ENCODE peak calls at places on chromosomes 13 and 19, in seven cellular contexts. X is psoas muscle; R is CD8-positive, alpha-beta memory T cell; N is pancreas; I is fibroblast of lung; Q is BE2C; O is astrocyte. G is an unnamed sample.

GRCh38 chr19:12664406-12665280 is 1.9 kb downstream of the MAN2B1 start:
- DNase-seq in R (no peak), I (no peak), N (no peak), O (no peak), X (no peak), Q (peak; percentile 64), G (no peak)

GRCh38 chr19:27865927-27866777 is 1346.8 kb downstream of the UQCRFS1 start:
- DNase-seq in O (no peak), Q (no peak), N (no peak), I (no peak), X (no peak), R (no peak), G (no peak)

GRCh38 chr13:60211548-60211947 is 47.8 kb upstream of the DIAPH3 start:
- DNase-seq in O (no peak), R (no peak), N (no peak), I (no peak), Q (no peak), X (no peak), G (no peak)

GRCh38 chr13:44576396-44577235 is 486 bp upstream of the TSC22D1 start:
- DNase-seq in N (peak; percentile 40), O (no peak), I (no peak), Q (peak; percentile 42), X (peak; percentile 35), R (no peak), G (no peak)

GRCh38 chr13:92547256-92547655 is 679.4 kb upstream of the GPC6 start:
- DNase-seq in R (no peak), I (peak; percentile 75), N (no peak), X (no peak), Q (no peak), O (peak; percentile 67), G (no peak)

GRCh38 chr13:89783221-89783755 is 1564.2 kb upstream of the MIR17HG start:
- DNase-seq in R (no peak), O (no peak), N (no peak), Q (no peak), I (no peak), X (no peak), G (no peak)

GRCh38 chr13:111898956-111899713 is 167.8 kb upstream of the SOX1 start:
- DNase-seq in Q (no peak), X (no peak), O (no peak), R (no peak), I (no peak), N (no peak), G (no peak)

GRCh38 chr19:13103961-13104847 is 1.5 kb upstream of the LYL1 start:
- DNase-seq in X (peak; percentile 73), R (peak; percentile 68), N (no peak), Q (peak; percentile 83), O (no peak), I (no peak), G (peak; percentile 80)

GRCh38 chr13:107788464-107789165 is 426.7 kb downstream of the LIG4 start:
- DNase-seq in O (no peak), X (no peak), Q (peak; percentile 88), N (no peak), I (no peak), R (no peak), G (no peak)

GRCh38 chr13:50123515-50123861 is 108.2 kb downstream of the KCNRG start:
- DNase-seq in X (no peak), I (no peak), O (no peak), R (no peak), N (no peak), Q (no peak), G (no peak)

GRCh38 chr13:47094734-47095434 is 198.0 kb upstream of the HTR2A start:
- DNase-seq in X (no peak), N (no peak), R (no peak), O (no peak), I (no peak), Q (no peak), G (no peak)

GRCh38 chr19:35438527-35438926 is 9.5 kb upstream of the FFAR2 start:
- DNase-seq in O (no peak), R (no peak), N (peak; percentile 51), I (no peak), X (no peak), Q (no peak), G (no peak)

GRCh38 chr19:17766543-17767131 is 15.4 kb downstream of the FCHO1 start:
- DNase-seq in I (peak; percentile 65), O (peak; percentile 52), N (peak; percentile 80), R (peak; percentile 33), Q (peak; percentile 48), X (peak; percentile 78), G (peak; percentile 81)

GRCh38 chr19:17688853-17689595 is 870 bp upstream of the UNC13A start:
- DNase-seq in Q (no peak), N (no peak), I (no peak), O (no peak), X (no peak), R (no peak), G (no peak)

GRCh38 chr19:53908106-53908932 is 759 bp upstream of the CACNG7 start:
- DNase-seq in X (peak; percentile 40), N (peak; percentile 48), I (peak; percentile 51), Q (peak; percentile 68), R (peak; percentile 21), O (peak; percentile 21), G (peak; percentile 24)

GRCh38 chr13:19622189-19622588 is 11.3 kb upstream of the MPHOSPH8 start:
- DNase-seq in I (no peak), X (no peak), O (no peak), Q (no peak), R (no peak), N (no peak), G (no peak)

GRCh38 chr13:23440821-23441608 is 7.5 kb upstream of the SACS start:
- DNase-seq in N (no peak), I (no peak), Q (no peak), X (peak; percentile 70), O (no peak), R (no peak), G (no peak)

GRCh38 chr13:48155850-48156249 is 60.9 kb upstream of the MED4 start:
- DNase-seq in O (peak; percentile 68), N (no peak), R (peak; percentile 74), I (peak; percentile 73), X (no peak), Q (no peak), G (no peak)

GRCh38 chr13:87671824-87672603 is 843 bp downstream of the SLITRK5 start:
- DNase-seq in R (no peak), I (no peak), N (no peak), X (no peak), Q (peak; percentile 59), O (no peak), G (no peak)

GRCh38 chr13:42643076-42643475 is 69.1 kb downstream of the TNFSF11 start:
- DNase-seq in O (no peak), R (no peak), X (no peak), Q (no peak), N (no peak), I (no peak), G (no peak)

GRCh38 chr19:33350538-33351309 is 22.8 kb upstream of the CEBPG start:
- DNase-seq in I (peak; percentile 80), O (peak; percentile 78), N (no peak), Q (no peak), X (peak; percentile 66), R (no peak), G (no peak)

GRCh38 chr19:16266586-16266942 is 58.1 kb upstream of the KLF2 start:
- DNase-seq in R (peak; percentile 59), X (no peak), Q (no peak), N (no peak), I (no peak), O (no peak), G (no peak)

DNA sequence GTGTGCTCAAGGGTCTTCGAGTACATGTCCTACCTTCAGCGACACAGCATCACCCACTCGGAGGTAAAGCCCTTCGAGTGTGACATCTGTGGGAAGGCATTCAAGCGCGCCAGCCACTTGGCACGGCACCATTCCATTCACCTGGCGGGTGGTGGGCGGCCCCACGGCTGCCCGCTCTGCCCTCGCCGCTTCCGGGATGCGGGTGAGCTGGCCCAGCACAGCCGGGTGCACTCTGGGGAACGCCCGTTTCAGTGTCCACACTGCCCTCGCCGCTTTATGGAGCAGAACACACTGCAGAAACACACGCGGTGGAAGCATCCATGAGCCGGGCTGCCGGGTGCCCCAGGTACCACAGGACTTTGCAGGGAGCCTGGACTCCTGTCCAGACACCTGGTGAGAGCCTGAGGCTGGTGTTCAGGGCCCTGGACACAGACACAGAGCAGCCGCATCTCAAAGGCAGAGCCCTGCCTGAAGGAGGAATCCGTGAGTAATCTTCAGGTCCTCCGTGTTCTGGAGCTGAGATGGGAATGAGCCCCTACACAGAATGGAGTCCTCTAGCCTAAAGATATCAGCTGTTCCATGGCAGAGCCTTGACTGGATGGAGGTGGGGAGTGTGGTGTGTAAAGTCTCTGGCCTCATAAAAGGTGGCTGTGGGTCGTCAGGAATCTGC is 1.5 kb downstream of the ZNF581 start:
- DNase-seq in R (no peak), X (no peak), O (no peak), N (no peak), Q (no peak), I (no peak), G (no peak)
- H3K4me1 ChIP-seq in R (peaks cover 37% of the 10 kb centered on the region), X (peaks cover 44% of the 10 kb centered on the region), O (peaks cover 38% of the 10 kb centered on the region), N (peaks cover 11% of the 10 kb centered on the region), Q (peaks cover 9% of the 10 kb centered on the region), I (peaks cover 16% of the 10 kb centered on the region), G (peaks cover 73% of the 10 kb centered on the region)

DNA sequence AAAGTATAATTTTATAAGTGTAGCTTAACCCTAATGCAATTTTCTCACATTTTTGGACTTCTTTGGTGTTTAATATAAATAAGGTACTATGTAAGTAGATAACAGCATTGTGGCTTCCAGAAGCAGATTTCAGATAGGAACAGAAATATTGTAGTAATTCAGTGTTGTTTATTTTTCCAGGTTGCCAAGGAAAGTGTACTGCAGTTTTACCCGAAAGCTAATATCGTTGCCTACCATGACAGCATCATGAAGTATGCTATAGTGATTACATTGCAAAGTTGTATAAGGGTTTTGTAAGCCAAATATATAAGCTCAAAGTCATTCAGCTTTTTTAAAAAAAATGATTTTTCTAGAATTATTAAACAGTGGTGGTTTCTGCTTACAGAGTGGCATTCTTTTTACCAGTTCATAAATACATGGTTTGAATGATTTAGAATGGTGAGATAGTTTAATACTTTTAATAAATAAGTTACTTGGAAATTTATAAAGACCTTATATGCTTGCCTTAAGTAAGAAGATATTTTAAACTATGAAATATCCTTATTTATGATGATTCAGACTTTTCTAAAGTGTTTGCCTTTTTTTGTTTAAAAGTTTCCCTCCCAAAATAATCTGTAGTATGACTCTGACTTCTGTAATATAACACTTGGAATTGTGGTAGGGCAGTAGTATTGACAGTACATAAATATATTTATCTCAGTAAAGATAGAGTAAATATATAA is 3.7 kb downstream of the UBA2 start:
- DNase-seq in R (no peak), O (no peak), I (no peak), N (no peak), X (no peak), Q (no peak), G (no peak)
- H3K36me3 ChIP-seq in R (peaks cover 28% of the 10 kb centered on the region), O (peaks cover 14% of the 10 kb centered on the region), I (peaks cover 3% of the 10 kb centered on the region), N (peaks cover 15% of the 10 kb centered on the region), X (no peaks in the 10 kb centered on the region), Q (peaks cover 57% of the 10 kb centered on the region), G (no peaks in the 10 kb centered on the region)

GRCh38 chr19:2969104-2969504 is 8.3 kb upstream of the TLE6 start:
- DNase-seq in Q (peak; percentile 87), I (peak; percentile 11), N (peak; percentile 86), O (no peak), R (no peak), X (no peak), G (peak; percentile 64)
- H3K4me1 ChIP-seq in Q (peaks cover 8% of the 10 kb centered on the region), I (no peaks in the 10 kb centered on the region), N (no peaks in the 10 kb centered on the region), O (no peaks in the 10 kb centered on the region), R (no peaks in the 10 kb centered on the region), X (peaks cover 4% of the 10 kb centered on the region), G (peaks cover 41% of the 10 kb centered on the region)

DNA sequence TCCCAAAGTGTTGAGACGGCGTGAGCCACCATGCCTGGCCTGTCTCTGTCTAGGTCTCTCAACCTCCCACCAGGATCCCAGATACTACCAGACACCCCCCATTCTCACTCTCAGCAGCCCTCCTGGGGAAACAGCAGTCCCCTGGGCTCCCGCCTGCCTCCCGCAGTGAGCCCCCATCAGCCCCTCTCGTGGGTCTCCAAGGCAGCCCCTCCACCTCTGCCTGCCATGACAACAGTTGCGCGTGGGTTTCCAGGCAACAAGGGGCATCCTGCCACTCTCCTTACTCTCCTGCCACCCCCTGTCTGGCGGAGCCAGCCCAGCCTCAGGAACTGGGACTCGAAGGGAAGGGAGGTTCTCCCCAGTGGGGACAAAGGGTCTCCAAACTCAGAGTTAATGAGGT is 5.2 kb downstream of the LRRC4B start:
- DNase-seq in R (no peak), I (no peak), X (no peak), O (no peak), Q (no peak), N (no peak), G (no peak)
- H3K36me3 ChIP-seq in R (no peaks in the 10 kb centered on the region), I (no peaks in the 10 kb centered on the region), X (no peaks in the 10 kb centered on the region), O (no peaks in the 10 kb centered on the region), Q (no peaks in the 10 kb centered on the region), N (no peaks in the 10 kb centered on the region), G (no peaks in the 10 kb centered on the region)

G was measured in heart right ventricle.